ENCODE peak calls at places on chromosomes 5 and 9, in seven cellular contexts. R is HCT116, Q is SK-N-SH, S is K562, G is GM12878, W is H1, H is HepG2. A is an unnamed sample.

GRCh38 chr5:59562756-59563389 is 330.7 kb downstream of the PDE4D start:
- DNase-seq in R (no peak), Q (no peak), S (no peak), G (peak; percentile 75), W (no peak), H (peak; percentile 69), A (no peak)

GRCh38 chr5:73158313-73158712 is 14.7 kb upstream of the TMEM174 start:
- DNase-seq in R (no peak), Q (no peak), S (no peak), G (no peak), W (no peak), H (no peak), A (no peak)

GRCh38 chr5:36950586-36951457 is 74.3 kb downstream of the NIPBL start:
- DNase-seq in R (no peak), Q (no peak), S (no peak), G (no peak), W (no peak), H (no peak), A (no peak)

GRCh38 chr5:161446655-161447054 is 99.9 kb downstream of the GABRB2 start:
- DNase-seq in R (no peak), Q (no peak), S (no peak), G (no peak), W (no peak), H (no peak), A (no peak)

GRCh38 chr9:129570450-129571297 is 50.2 kb downstream of the C9orf50 start:
- DNase-seq in R (peak; percentile 70), Q (no peak), S (peak; percentile 68), G (no peak), W (peak; percentile 56), H (peak; percentile 75), A (peak; percentile 84)

GRCh38 chr5:87138091-87138819 is 129.4 kb upstream of the RASA1 start:
- DNase-seq in R (no peak), Q (no peak), S (no peak), G (no peak), W (no peak), H (no peak), A (no peak)

GRCh38 chr5:113495402-113495801 is 7.1 kb upstream of the MCC start:
- DNase-seq in R (no peak), Q (no peak), S (no peak), G (no peak), W (no peak), H (no peak), A (no peak)

GRCh38 chr5:115607935-115608334 is 5.7 kb upstream of the TICAM2 start:
- DNase-seq in R (no peak), Q (no peak), S (no peak), G (no peak), W (no peak), H (no peak), A (no peak)

GRCh38 chr9:98134702-98135557 is 15.9 kb upstream of the TRIM14 start:
- DNase-seq in R (no peak), Q (no peak), S (no peak), G (no peak), W (no peak), H (no peak), A (no peak)

GRCh38 chr5:124232517-124232916 is 513.9 kb downstream of the ZNF608 start:
- DNase-seq in R (no peak), Q (no peak), S (no peak), G (no peak), W (no peak), H (no peak), A (no peak)

GRCh38 chr9:23766613-23767012 is 59.4 kb downstream of the ELAVL2 start:
- DNase-seq in R (no peak), Q (no peak), S (no peak), G (no peak), W (no peak), H (no peak), A (no peak)

DNA sequence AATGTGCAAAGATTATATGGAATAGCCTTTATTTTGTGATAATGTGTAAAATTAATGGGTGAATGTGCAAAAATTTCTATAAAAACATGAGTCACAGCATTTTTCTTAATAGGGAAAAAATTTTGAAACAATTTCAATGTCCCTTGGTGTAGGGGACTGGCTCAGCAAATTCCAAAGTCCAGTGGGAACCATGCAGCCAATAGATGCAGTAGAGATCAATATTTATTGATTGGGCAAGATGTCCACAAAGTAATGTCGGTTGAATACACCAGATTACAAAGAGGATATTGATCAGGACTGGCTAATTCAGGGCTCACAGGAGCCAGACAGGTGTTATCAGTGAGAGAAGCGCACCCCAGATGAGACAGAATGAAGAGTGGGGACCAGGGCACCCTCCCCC is 62.5 kb downstream of the AMBP start:
- DNase-seq in R (no peak), Q (no peak), S (no peak), G (no peak), W (no peak), H (no peak), A (no peak)
- TF ChIP-seq JUND in R (no peak), Q (no peak), S (no peak), G (no peak), W (no peak), H (no peak), A (no peak)

DNA sequence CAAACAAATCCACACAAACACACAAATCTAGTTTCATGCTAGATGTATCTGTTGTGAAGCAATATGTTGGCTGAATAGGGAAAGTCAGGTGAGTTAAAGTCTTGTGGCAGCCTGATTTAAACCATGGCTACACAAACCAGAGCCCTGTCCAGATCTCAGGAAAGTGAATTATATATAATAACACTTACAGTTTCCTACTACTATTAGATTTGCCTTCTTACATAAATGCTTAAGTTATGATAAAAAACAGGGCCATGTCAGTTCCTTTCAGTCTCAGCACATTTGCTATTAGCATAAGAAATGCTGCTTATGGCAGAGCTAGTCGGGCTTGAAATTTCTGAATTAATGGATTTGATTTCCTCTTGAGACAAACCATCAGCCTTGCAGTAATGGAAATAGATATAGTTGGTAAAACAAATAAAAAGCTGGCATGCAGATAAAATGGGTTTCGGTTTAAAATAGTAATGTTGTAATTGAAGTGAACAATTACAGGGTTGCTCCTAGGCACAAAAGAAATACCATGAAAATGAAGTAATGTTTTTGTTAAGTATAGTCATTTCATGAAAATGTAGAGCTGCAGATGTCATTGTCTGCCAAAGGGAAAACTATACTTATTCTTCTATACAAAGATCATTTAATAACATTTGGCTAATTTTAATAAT is 664.2 kb upstream of the ZNF608 start:
- DNase-seq in R (no peak), Q (peak; percentile 33), S (no peak), G (no peak), W (no peak), H (no peak), A (no peak)
- TF ChIP-seq JUND in R (no peak), Q (peak; percentile 80), S (no peak), G (no peak), W (no peak), H (no peak), A (peak; percentile 8)

GRCh38 chr9:130763585-130764200 is 70.1 kb downstream of the EXOSC2 start:
- DNase-seq in R (no peak), Q (no peak), S (no peak), G (no peak), W (no peak), H (no peak), A (no peak)
- TF ChIP-seq JUND in R (no peak), Q (no peak), S (no peak), G (no peak), W (no peak), H (no peak), A (no peak)

DNA sequence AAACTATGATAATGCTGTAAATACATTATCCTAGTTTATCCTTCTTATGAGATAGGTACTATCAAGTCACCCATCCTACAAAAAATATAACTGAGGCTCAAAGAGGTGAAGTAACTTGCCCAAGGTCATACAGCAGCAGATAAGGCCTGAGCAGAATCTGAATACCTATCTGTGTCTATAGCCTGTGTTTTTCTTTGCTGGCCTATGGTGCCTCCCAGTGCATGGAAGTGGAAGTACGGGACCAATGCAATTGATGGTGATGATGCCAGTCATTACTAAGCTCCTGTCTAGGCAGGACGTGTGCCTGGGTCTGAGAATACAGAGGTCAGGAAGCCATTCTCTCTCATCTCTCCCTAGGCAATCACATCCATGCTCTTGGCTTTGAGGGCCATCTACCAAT is 67.8 kb downstream of the FAT2 start:
- DNase-seq in R (peak; percentile 39), Q (peak; percentile 72), S (peak; percentile 55), G (no peak), W (peak; percentile 69), H (peak; percentile 60), A (peak; percentile 42)
- TF ChIP-seq JUND in R (no peak), Q (no peak), S (no peak), G (no peak), W (no peak), H (no peak), A (no peak)